ENCODE peak calls at places on chromosomes 16 and 17, in five cellular contexts. One of them, this sample, is unnamed.

GRCh38 chr17:2904135-2904534 is 107.9 kb downstream of the RAP1GAP2 start:
- DNase-seq in GM12878: no peak
- DNase-seq in K562: no peak
- DNase-seq in SK-N-SH: peak
- DNase-seq in HepG2: no peak
- DNase-seq in this sample: no peak

GRCh38 chr16:54928016-54928356 is 2.7 kb upstream of the IRX5 start:
- DNase-seq in GM12878: no peak
- DNase-seq in K562: no peak
- DNase-seq in SK-N-SH: no peak
- DNase-seq in HepG2: no peak
- DNase-seq in this sample: peak

GRCh38 chr16:50837324-50837723 is 95.4 kb downstream of the CYLD start:
- DNase-seq in GM12878: no peak
- DNase-seq in K562: no peak
- DNase-seq in SK-N-SH: no peak
- DNase-seq in HepG2: no peak
- DNase-seq in this sample: no peak

GRCh38 chr17:43350888-43351361 is 47.9 kb upstream of the ARL4D start:
- DNase-seq in GM12878: no peak
- DNase-seq in K562: no peak
- DNase-seq in SK-N-SH: no peak
- DNase-seq in HepG2: no peak
- DNase-seq in this sample: no peak

GRCh38 chr17:64385187-64386083 is 5.2 kb downstream of the PECAM1 start:
- DNase-seq in GM12878: peak
- DNase-seq in K562: peak
- DNase-seq in SK-N-SH: no peak
- DNase-seq in HepG2: peak
- DNase-seq in this sample: peak

GRCh38 chr17:37481001-37481665 is 8.6 kb upstream of the DUSP14 start:
- DNase-seq in GM12878: no peak
- DNase-seq in K562: no peak
- DNase-seq in SK-N-SH: no peak
- DNase-seq in HepG2: no peak
- DNase-seq in this sample: no peak

GRCh38 chr16:27651299-27651698 is 101.4 kb downstream of the KATNIP start:
- DNase-seq in GM12878: no peak
- DNase-seq in K562: no peak
- DNase-seq in SK-N-SH: no peak
- DNase-seq in HepG2: no peak
- DNase-seq in this sample: no peak

GRCh38 chr17:72077326-72077960 is 43.4 kb upstream of the SOX9 start:
- DNase-seq in GM12878: no peak
- DNase-seq in K562: no peak
- DNase-seq in SK-N-SH: no peak
- DNase-seq in HepG2: no peak
- DNase-seq in this sample: no peak

GRCh38 chr17:74452027-74452840 is 14.2 kb upstream of the CD300A start:
- DNase-seq in GM12878: no peak
- DNase-seq in K562: no peak
- DNase-seq in SK-N-SH: no peak
- DNase-seq in HepG2: no peak
- DNase-seq in this sample: no peak

GRCh38 chr17:3641717-3642486 is 5.3 kb downstream of the CTNS start:
- DNase-seq in GM12878: no peak
- DNase-seq in K562: peak
- DNase-seq in SK-N-SH: no peak
- DNase-seq in HepG2: peak
- DNase-seq in this sample: no peak

GRCh38 chr17:40071720-40072480 is 9.1 kb downstream of the THRA start:
- DNase-seq in GM12878: no peak
- DNase-seq in K562: no peak
- DNase-seq in SK-N-SH: peak
- DNase-seq in HepG2: peak
- DNase-seq in this sample: peak

GRCh38 chr16:1481906-1482835 is 6.6 kb downstream of the PTX4 start:
- DNase-seq in GM12878: no peak
- DNase-seq in K562: no peak
- DNase-seq in SK-N-SH: no peak
- DNase-seq in HepG2: no peak
- DNase-seq in this sample: no peak

GRCh38 chr17:17921192-17922082 is 50.8 kb downstream of the TOM1L2 start:
- DNase-seq in GM12878: no peak
- DNase-seq in K562: peak
- DNase-seq in SK-N-SH: no peak
- DNase-seq in HepG2: peak
- DNase-seq in this sample: no peak

GRCh38 chr16:86823125-86823524 is 244.8 kb downstream of the FOXL1 start:
- DNase-seq in GM12878: no peak
- DNase-seq in K562: no peak
- DNase-seq in SK-N-SH: no peak
- DNase-seq in HepG2: no peak
- DNase-seq in this sample: no peak

GRCh38 chr16:11303405-11304138 is 22.4 kb upstream of the PRM1 start:
- DNase-seq in GM12878: no peak
- DNase-seq in K562: no peak
- DNase-seq in SK-N-SH: peak
- DNase-seq in HepG2: no peak
- DNase-seq in this sample: no peak

GRCh38 chr17:75619506-75620431 is 13.5 kb upstream of the SMIM5 start:
- DNase-seq in GM12878: no peak
- DNase-seq in K562: peak
- DNase-seq in SK-N-SH: peak
- DNase-seq in HepG2: peak
- DNase-seq in this sample: peak

GRCh38 chr17:82216301-82217119 is 3.9 kb upstream of the CCDC57 start:
- DNase-seq in GM12878: peak
- DNase-seq in K562: no peak
- DNase-seq in SK-N-SH: peak
- DNase-seq in HepG2: peak
- DNase-seq in this sample: peak

GRCh38 chr17:74372426-74372825 is 5.1 kb downstream of the GPR142 start:
- DNase-seq in GM12878: no peak
- DNase-seq in K562: no peak
- DNase-seq in SK-N-SH: no peak
- DNase-seq in HepG2: no peak
- DNase-seq in this sample: no peak

GRCh38 chr16:11205754-11206459 is 50.1 kb downstream of the SOCS1 start:
- DNase-seq in GM12878: no peak
- DNase-seq in K562: no peak
- DNase-seq in SK-N-SH: no peak
- DNase-seq in HepG2: peak
- DNase-seq in this sample: peak

GRCh38 chr16:75264531-75264998 is 13.1 kb upstream of the BCAR1 start:
- DNase-seq in GM12878: no peak
- DNase-seq in K562: no peak
- DNase-seq in SK-N-SH: peak
- DNase-seq in HepG2: no peak
- DNase-seq in this sample: no peak

GRCh38 chr17:3788200-3788599 is 12.8 kb downstream of the ITGAE start:
- DNase-seq in GM12878: no peak
- DNase-seq in K562: no peak
- DNase-seq in SK-N-SH: no peak
- DNase-seq in HepG2: no peak
- DNase-seq in this sample: no peak

GRCh38 chr16:89633064-89633631 is 19.7 kb downstream of the DPEP1 start:
- DNase-seq in GM12878: no peak
- DNase-seq in K562: no peak
- DNase-seq in SK-N-SH: peak
- DNase-seq in HepG2: no peak
- DNase-seq in this sample: no peak

GRCh38 chr17:38727661-38728220 is 2.4 kb upstream of the CISD3 start:
- DNase-seq in GM12878: no peak
- DNase-seq in K562: no peak
- DNase-seq in SK-N-SH: no peak
- DNase-seq in HepG2: no peak
- DNase-seq in this sample: no peak

GRCh38 chr17:76498886-76499667 is 2.1 kb downstream of the RHBDF2 start:
- DNase-seq in GM12878: peak
- DNase-seq in K562: no peak
- DNase-seq in SK-N-SH: no peak
- DNase-seq in HepG2: peak
- DNase-seq in this sample: no peak

GRCh38 chr16:89041571-89042481 is 51.8 kb upstream of the ACSF3 start:
- DNase-seq in GM12878: no peak
- DNase-seq in K562: no peak
- DNase-seq in SK-N-SH: no peak
- DNase-seq in HepG2: no peak
- DNase-seq in this sample: no peak

GRCh38 chr17:35244345-35245195 is 1.7 kb downstream of the SLFN5 start:
- DNase-seq in GM12878: no peak
- DNase-seq in K562: peak
- DNase-seq in SK-N-SH: peak
- DNase-seq in HepG2: peak
- DNase-seq in this sample: no peak

GRCh38 chr17:75920045-75920560 is 15.4 kb upstream of the MRPL38 start:
- DNase-seq in GM12878: no peak
- DNase-seq in K562: no peak
- DNase-seq in SK-N-SH: no peak
- DNase-seq in HepG2: no peak
- DNase-seq in this sample: no peak

GRCh38 chr16:49563666-49564065 is 190.1 kb downstream of the C16orf78 start:
- DNase-seq in GM12878: no peak
- DNase-seq in K562: no peak
- DNase-seq in SK-N-SH: no peak
- DNase-seq in HepG2: no peak
- DNase-seq in this sample: no peak

GRCh38 chr17:27956601-27957445 is 63.7 kb upstream of the LYRM9 start:
- DNase-seq in GM12878: no peak
- DNase-seq in K562: peak
- DNase-seq in SK-N-SH: peak
- DNase-seq in HepG2: no peak
- DNase-seq in this sample: no peak

GRCh38 chr16:88331989-88332920 is 50.5 kb upstream of the ZNF469 start:
- DNase-seq in GM12878: no peak
- DNase-seq in K562: no peak
- DNase-seq in SK-N-SH: no peak
- DNase-seq in HepG2: no peak
- DNase-seq in this sample: no peak

GRCh38 chr16:12245923-12246290 is 269.4 kb downstream of the SNX29 start:
- DNase-seq in GM12878: no peak
- DNase-seq in K562: no peak
- DNase-seq in SK-N-SH: no peak
- DNase-seq in HepG2: no peak
- DNase-seq in this sample: no peak

GRCh38 chr16:29307598-29308507 is 98.7 kb downstream of the NPIPB11 start:
- DNase-seq in GM12878: no peak
- DNase-seq in K562: no peak
- DNase-seq in SK-N-SH: no peak
- DNase-seq in HepG2: peak
- DNase-seq in this sample: no peak

GRCh38 chr16:84600343-84601229 is 17.3 kb downstream of the COTL1 start:
- DNase-seq in GM12878: peak
- DNase-seq in K562: peak
- DNase-seq in SK-N-SH: no peak
- DNase-seq in HepG2: no peak
- DNase-seq in this sample: no peak

GRCh38 chr17:44191941-44192496 is 5.2 kb downstream of the TMUB2 start:
- DNase-seq in GM12878: no peak
- DNase-seq in K562: no peak
- DNase-seq in SK-N-SH: no peak
- DNase-seq in HepG2: no peak
- DNase-seq in this sample: no peak

GRCh38 chr17:48498168-48498840 is 32.5 kb downstream of the HOXB1 start:
- DNase-seq in GM12878: no peak
- DNase-seq in K562: no peak
- DNase-seq in SK-N-SH: no peak
- DNase-seq in HepG2: no peak
- DNase-seq in this sample: no peak

GRCh38 chr17:41697122-41697962 is 8.7 kb downstream of the EIF1 start:
- DNase-seq in GM12878: no peak
- DNase-seq in K562: peak
- DNase-seq in SK-N-SH: no peak
- DNase-seq in HepG2: no peak
- DNase-seq in this sample: peak
- H3K27ac ChIP-seq in GM12878: no peak
- H3K27ac ChIP-seq in K562: no peak
- H3K27ac ChIP-seq in SK-N-SH: no peak
- H3K27ac ChIP-seq in HepG2: no peak
- H3K27ac ChIP-seq in this sample: no peak

DNA sequence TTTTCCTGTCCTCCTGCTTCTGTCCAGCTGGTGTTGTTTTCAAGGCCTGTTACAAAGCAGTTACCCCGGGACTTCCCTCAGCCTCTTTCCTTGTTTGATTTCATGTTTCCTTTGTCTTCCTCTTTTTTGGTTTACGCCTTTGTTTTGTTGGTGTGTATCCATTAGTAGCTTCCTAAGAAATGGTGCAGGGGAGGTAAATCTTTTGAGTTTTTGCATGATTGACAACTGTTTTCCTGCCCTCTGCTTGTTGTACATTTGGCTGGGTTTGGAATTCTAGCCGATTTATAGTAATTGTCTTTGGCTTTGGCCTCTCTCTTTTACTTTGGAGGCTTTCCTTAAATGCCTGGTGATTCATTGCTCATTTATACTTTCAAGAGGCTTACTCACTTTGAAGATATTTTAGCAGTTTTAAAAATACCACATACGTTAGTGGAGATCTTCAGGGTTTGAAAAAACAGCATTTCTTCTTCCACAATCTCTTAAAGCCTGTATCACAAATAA is 32.8 kb downstream of the DNAH2 start:
- DNase-seq in GM12878: no peak
- DNase-seq in K562: no peak
- DNase-seq in SK-N-SH: no peak
- DNase-seq in HepG2: no peak
- DNase-seq in this sample: no peak
- TF ChIP-seq GABPA in GM12878: no peak
- TF ChIP-seq GABPA in K562: no peak
- TF ChIP-seq GABPA in SK-N-SH: no peak
- TF ChIP-seq GABPA in HepG2: no peak
- TF ChIP-seq GABPA in this sample: no peak

GRCh38 chr16:31460582-31461002 is 1.3 kb downstream of the ARMC5 start:
- DNase-seq in GM12878: no peak
- DNase-seq in K562: no peak
- DNase-seq in SK-N-SH: peak
- DNase-seq in HepG2: peak
- DNase-seq in this sample: peak
- TF ChIP-seq REST in GM12878: no peak
- TF ChIP-seq REST in K562: no peak
- TF ChIP-seq REST in SK-N-SH: no peak
- TF ChIP-seq REST in HepG2: no peak
- TF ChIP-seq REST in this sample: no peak

GRCh38 chr17:78409191-78409621 is 30.8 kb downstream of the PGS1 start:
- DNase-seq in GM12878: no peak
- DNase-seq in K562: no peak
- DNase-seq in SK-N-SH: no peak
- DNase-seq in HepG2: no peak
- DNase-seq in this sample: no peak
- H3K27ac ChIP-seq in GM12878: no peak
- H3K27ac ChIP-seq in K562: no peak
- H3K27ac ChIP-seq in SK-N-SH: no peak
- H3K27ac ChIP-seq in HepG2: no peak
- H3K27ac ChIP-seq in this sample: no peak